ENCODE peak calls at places on chromosomes 3 and 15, in five cellular contexts. X is choroid plexus epithelial cell, A is GM23338, P is upper lobe of right lung, B is GM10248. S is an unnamed sample.
A peak's percentile ranks its signal among the peaks of the same experiment; 100 is the strongest.

GRCh38 chr3:58414538-58415197 is 19.0 kb downstream of the PDHB start:
- DNase-seq in X (peak; percentile 80), P (no peak), A (peak; percentile 80), B (peak; percentile 54), S (peak; percentile 88)

GRCh38 chr3:153215971-153216370 is 53.9 kb downstream of the RAP2B start:
- DNase-seq in X (no peak), B (no peak), A (no peak), P (no peak), S (peak; percentile 59)

GRCh38 chr15:38895326-38896282 is 331.0 kb upstream of the RASGRP1 start:
- DNase-seq in A (no peak), P (no peak), B (no peak), X (peak; percentile 85), S (peak; percentile 70)

GRCh38 chr3:115512565-115513410 is 110.5 kb upstream of the GAP43 start:
- DNase-seq in A (peak; percentile 97), P (peak; percentile 69), B (no peak), X (peak; percentile 50), S (peak; percentile 55)

GRCh38 chr15:97521390-97521789 is 439.1 kb upstream of the ARRDC4 start:
- DNase-seq in B (no peak), A (peak; percentile 11), X (no peak), P (no peak), S (no peak)

GRCh38 chr15:64157599-64158125 is 5.2 kb downstream of the PPIB start:
- DNase-seq in A (no peak), P (no peak), X (no peak), B (no peak), S (no peak)

GRCh38 chr3:71444028-71444860 is 139.3 kb downstream of the FOXP1 start:
- DNase-seq in P (peak; percentile 77), A (no peak), X (peak; percentile 81), B (peak; percentile 54), S (peak; percentile 73)

GRCh38 chr3:142645236-142645793 is 49.1 kb downstream of the PLS1 start:
- DNase-seq in B (no peak), A (no peak), P (no peak), X (peak; percentile 68), S (peak; percentile 64)

GRCh38 chr3:37068031-37068430 is 74.7 kb downstream of the MLH1 start:
- DNase-seq in P (no peak), X (no peak), B (no peak), A (no peak), S (no peak)

GRCh38 chr3:184002469-184002868 is 15.2 kb downstream of the ABCC5 start:
- DNase-seq in X (no peak), A (peak; percentile 26), B (no peak), P (peak; percentile 39), S (no peak)

GRCh38 chr3:11613851-11614491 is 29.7 kb downstream of the VGLL4 start:
- DNase-seq in B (no peak), X (no peak), P (peak; percentile 75), A (no peak), S (no peak)

GRCh38 chr3:195907730-195908438 is 467 bp downstream of the TNK2 start:
- DNase-seq in X (no peak), B (peak; percentile 41), P (peak; percentile 78), A (no peak), S (no peak)

GRCh38 chr3:168426196-168426595 is 330.5 kb upstream of the GOLIM4 start:
- DNase-seq in X (peak; percentile 26), P (no peak), A (no peak), B (no peak), S (no peak)

GRCh38 chr3:111517801-111518200 is 24.2 kb upstream of the CD96 start:
- DNase-seq in B (no peak), P (no peak), A (no peak), X (no peak), S (no peak)

GRCh38 chr15:42058791-42059190 is 35.6 kb downstream of the PLA2G4D start:
- DNase-seq in B (no peak), P (no peak), X (no peak), A (no peak), S (no peak)

GRCh38 chr15:99732268-99732641 is 982 bp downstream of the LYSMD4 start:
- DNase-seq in X (peak; percentile 64), A (peak; percentile 36), B (no peak), P (no peak), S (peak; percentile 49)

GRCh38 chr3:10970306-10970979 is 22.1 kb upstream of the SLC6A1 start:
- DNase-seq in X (no peak), A (no peak), B (no peak), P (no peak), S (no peak)

GRCh38 chr15:66224946-66225345 is 28.6 kb downstream of the MEGF11 start:
- DNase-seq in X (no peak), A (no peak), P (peak; percentile 68), B (no peak), S (no peak)

GRCh38 chr3:126620743-126621142 is 34.2 kb downstream of the TXNRD3 start:
- DNase-seq in A (no peak), X (peak; percentile 14), B (no peak), P (no peak), S (peak; percentile 48)

GRCh38 chr3:126613481-126614187 is 41.3 kb downstream of the TXNRD3 start:
- DNase-seq in A (no peak), B (no peak), P (no peak), X (no peak), S (peak; percentile 38)

GRCh38 chr15:33091983-33092688 is 102.4 kb downstream of the FMN1 start:
- DNase-seq in X (no peak), A (no peak), B (no peak), P (no peak), S (no peak)

GRCh38 chr3:72520690-72521308 is 327.4 kb downstream of the SHQ1 start:
- DNase-seq in B (peak; percentile 45), P (no peak), X (peak; percentile 89), A (no peak), S (peak; percentile 57)

GRCh38 chr15:85504739-85505676 is 124.6 kb downstream of the AKAP13 start:
- DNase-seq in A (peak; percentile 74), B (peak; percentile 32), X (peak; percentile 85), P (no peak), S (peak; percentile 82)

GRCh38 chr3:62154457-62155148 is 218.7 kb downstream of the FEZF2 start:
- DNase-seq in X (no peak), A (peak; percentile 22), P (no peak), B (no peak), S (no peak)